ENCODE peak calls at places on chromosomes 6 and 20, in nine cellular contexts. G is pancreas; F is HCT116; K is activated CD8-positive, alpha-beta memory T cell treated with anti-CD3 and anti-CD28 coated beads, Interleukin-2, amount 10 ng/mL, durations not matched to agents 7 days and 5 days; J is activated naive CD8-positive, alpha-beta T cell treated with anti-CD3 and anti-CD28 coated beads, Interleukin-2, amount 10 ng/mL, durations not matched to agents 7 days and 5 days; H is left colon; R is CD4-positive, alpha-beta T cell; P is naive thymus-derived CD4-positive, alpha-beta T cell; O is K562. S is an unnamed sample.

GRCh38 chr6:129191275-129191674 is 308.3 kb downstream of the LAMA2 start:
- ATAC-seq in G (no peak), F (peak), K (no peak), J (no peak), H (no peak), R (no peak), P (no peak), O (no peak), S (no peak)

GRCh38 chr20:22577515-22578220 is 6.7 kb downstream of the FOXA2 start:
- ATAC-seq in G (peak), F (no peak), K (no peak), J (no peak), H (peak), R (no peak), P (no peak), O (no peak), S (no peak)

GRCh38 chr6:160971151-160971550 is 20.4 kb upstream of the MAP3K4 start:
- ATAC-seq in G (no peak), F (no peak), K (no peak), J (no peak), H (no peak), R (no peak), P (no peak), O (no peak), S (no peak)

GRCh38 chr6:38127284-38127683 is 307.8 kb downstream of the ZFAND3 start:
- ATAC-seq in G (no peak), F (no peak), K (no peak), J (no peak), H (no peak), R (no peak), P (no peak), O (no peak), S (no peak)

GRCh38 chr20:51720854-51721253 is 47.3 kb downstream of the ATP9A start:
- ATAC-seq in G (no peak), F (no peak), K (no peak), J (no peak), H (no peak), R (no peak), P (no peak), O (no peak), S (no peak)

GRCh38 chr6:163790296-163790840 is 375.9 kb downstream of the QKI start:
- ATAC-seq in G (no peak), F (no peak), K (no peak), J (no peak), H (no peak), R (no peak), P (no peak), O (no peak), S (peak)

GRCh38 chr6:65908065-65908464 is 201.0 kb upstream of the EYS start:
- ATAC-seq in G (no peak), F (no peak), K (no peak), J (no peak), H (no peak), R (no peak), P (no peak), O (no peak), S (no peak)

GRCh38 chr6:129280719-129281118 is 397.8 kb downstream of the LAMA2 start:
- ATAC-seq in G (no peak), F (no peak), K (peak), J (peak), H (no peak), R (peak), P (peak), O (no peak), S (no peak)

GRCh38 chr20:40893610-40894242 is 134.9 kb upstream of the TOP1 start:
- ATAC-seq in G (no peak), F (no peak), K (no peak), J (no peak), H (no peak), R (no peak), P (no peak), O (no peak), S (no peak)